ENCODE peak calls at places on chromosome 1, in four cellular contexts. U is cardiac fibroblast, G is AG09309, B is NB4. W is an unnamed sample.

GRCh38 chr1:227729881-227730629 is 5.0 kb downstream of the JMJD4 start:
- DNase-seq in U (peak; percentile 66), G (peak; percentile 11), B (peak; percentile 72), W (no peak)

GRCh38 chr1:33257388-33257758 is 1.1 kb downstream of the ZNF362 start:
- DNase-seq in U (no peak), G (no peak), B (no peak), W (no peak)

GRCh38 chr1:246607466-246607865 is 41.2 kb downstream of the CNST start:
- DNase-seq in U (no peak), G (no peak), B (peak; percentile 14), W (no peak)

GRCh38 chr1:214460304-214460916 is 91.0 kb downstream of the PTPN14 start:
- DNase-seq in U (no peak), G (no peak), B (no peak), W (no peak)

GRCh38 chr1:178566187-178566586 is 53.3 kb downstream of the TEX35 start:
- DNase-seq in U (no peak), G (peak; percentile 5), B (no peak), W (no peak)

GRCh38 chr1:204493882-204494280 is 724 bp downstream of the PIK3C2B start:
- DNase-seq in U (peak; percentile 59), G (no peak), B (peak; percentile 68), W (peak; percentile 68)

GRCh38 chr1:10629091-10629815 is 154.5 kb downstream of the PEX14 start:
- DNase-seq in U (no peak), G (no peak), B (no peak), W (no peak)

GRCh38 chr1:226871047-226871365 is 590 bp downstream of the PSEN2 start:
- DNase-seq in U (no peak), G (no peak), B (no peak), W (no peak)

GRCh38 chr1:201742955-201743805 is 85.8 kb upstream of the IPO9 start:
- DNase-seq in U (no peak), G (no peak), B (no peak), W (no peak)

GRCh38 chr1:189775343-189775742 is 702.3 kb downstream of the BRINP3 start:
- DNase-seq in U (peak; percentile 79), G (no peak), B (peak; percentile 1), W (no peak)

GRCh38 chr1:167935252-167936067 is 1.0 kb upstream of the DCAF6 start:
- DNase-seq in U (peak; percentile 37), G (no peak), B (peak; percentile 59), W (no peak)

GRCh38 chr1:155910621-155911121 is 478 bp downstream of the RIT1 start:
- DNase-seq in U (peak; percentile 40), G (no peak), B (peak; percentile 27), W (no peak)

GRCh38 chr1:212139526-212140137 is 104.1 kb downstream of the DTL start:
- DNase-seq in U (no peak), G (no peak), B (no peak), W (no peak)

GRCh38 chr1:70146488-70146887 is 58.9 kb downstream of the LRRC40 start:
- DNase-seq in U (no peak), G (no peak), B (no peak), W (no peak)

GRCh38 chr1:12031039-12031980 is 12.0 kb downstream of the MIIP start:
- DNase-seq in U (peak; percentile 39), G (no peak), B (peak; percentile 46), W (no peak)

GRCh38 chr1:15456313-15456954 is at the start of gene CELA2A:
- DNase-seq in U (no peak), G (no peak), B (no peak), W (no peak)

GRCh38 chr1:15459771-15460719 is 3.5 kb downstream of the CELA2A start:
- DNase-seq in U (no peak), G (no peak), B (peak; percentile 51), W (no peak)

GRCh38 chr1:15454256-15454655 is 2.3 kb upstream of the CELA2A start:
- DNase-seq in U (peak; percentile 51), G (peak; percentile 63), B (peak; percentile 47), W (no peak)

GRCh38 chr1:15455522-15455921 is 1.0 kb upstream of the CELA2A start:
- DNase-seq in U (peak; percentile 36), G (peak; percentile 48), B (peak; percentile 90), W (no peak)

DNA sequence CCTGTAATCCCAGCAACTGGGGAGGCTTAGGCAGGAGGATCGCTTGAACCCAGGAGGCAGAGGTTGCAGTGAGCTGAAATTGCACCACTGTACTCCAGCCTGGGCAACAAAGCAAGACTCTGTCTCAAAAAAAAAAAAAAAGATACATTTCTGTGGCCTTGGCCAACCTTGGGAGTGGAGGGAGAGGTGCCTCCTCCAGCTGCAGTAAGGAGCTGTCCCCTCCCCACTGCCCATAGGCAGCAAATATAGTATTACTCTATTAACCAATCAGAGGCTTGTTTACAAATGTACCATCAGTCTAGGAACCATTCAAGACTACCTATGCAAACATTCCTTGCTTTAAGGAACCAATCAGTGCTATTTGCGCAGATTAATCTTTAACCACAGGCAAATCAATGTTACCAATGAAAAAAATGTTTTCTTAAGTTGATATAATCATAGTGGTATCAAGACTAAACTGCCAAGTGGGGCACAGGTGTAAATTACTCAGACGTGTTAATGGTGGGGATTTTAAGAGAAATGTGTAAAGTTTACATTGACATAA is 1.0 kb downstream of the CELA2A start:
- DNase-seq in U (no peak), G (no peak), B (no peak), W (no peak)
- TF ChIP-seq CTCF in U (no peak), G (no peak), B (no peak), W (no peak)

DNA sequence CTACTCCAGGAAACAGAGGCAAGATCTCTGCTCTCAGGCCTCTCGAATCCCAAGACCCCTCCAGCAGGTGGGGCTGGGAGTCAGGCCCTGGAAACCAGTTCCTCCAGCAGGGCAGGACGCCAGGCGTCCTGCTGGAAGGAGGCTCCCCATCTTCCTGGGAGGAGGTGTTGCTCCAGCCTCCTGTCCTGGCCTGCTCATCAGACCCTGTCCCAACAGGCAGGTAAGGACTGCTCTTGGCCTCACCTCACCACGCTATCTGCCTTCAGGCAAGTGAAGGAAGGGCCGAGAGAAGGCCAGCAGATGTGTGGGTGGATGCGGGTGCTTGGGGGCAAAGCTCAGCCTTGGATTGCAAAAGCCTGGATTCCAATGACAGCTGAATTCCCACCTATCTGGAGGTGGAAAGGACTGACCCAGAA is 82.9 kb downstream of the SSBP3 start:
- DNase-seq in U (no peak), G (no peak), B (no peak), W (no peak)
- TF ChIP-seq CTCF in U (no peak), G (no peak), B (no peak), W (peak; percentile 17)

GRCh38 chr1:234605983-234606730 is 3.8 kb downstream of the IRF2BP2 start:
- DNase-seq in U (peak; percentile 79), G (no peak), B (peak; percentile 78), W (no peak)
- TF ChIP-seq CTCF in U (no peak), G (no peak), B (no peak), W (no peak)

DNA sequence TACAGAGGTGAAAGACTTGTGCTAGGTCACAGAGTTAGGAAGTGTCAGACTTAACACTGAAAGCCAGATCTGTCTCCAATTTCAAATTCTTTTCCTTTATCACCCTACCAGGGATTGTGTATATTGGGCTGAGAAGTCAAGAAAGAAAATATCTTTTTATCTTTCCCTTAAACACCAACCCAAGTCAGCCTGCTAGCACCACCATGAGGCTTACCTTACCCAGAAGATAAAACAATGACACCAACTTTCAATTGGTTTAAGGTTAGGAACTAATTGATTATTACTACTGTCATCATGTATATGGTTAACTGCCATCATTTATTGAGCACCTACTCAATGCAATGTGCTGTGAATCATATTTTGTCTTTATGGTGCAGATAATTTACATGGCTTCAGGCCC is 178.9 kb upstream of the FOXD3 start:
- DNase-seq in U (no peak), G (no peak), B (no peak), W (no peak)
- TF ChIP-seq CTCF in U (no peak), G (peak; percentile 38), B (no peak), W (no peak)

W was measured in progenitor cell of endocrine pancreas.